ENCODE peak calls at places on chromosomes 7 and 10, in nine cellular contexts. V is lung, N is psoas muscle, K is OCI-LY7, F is heart right ventricle, E is astrocyte, M is stomach, A is endodermal cell, W is thoracic aorta. C is an unnamed sample.

GRCh38 chr7:12540850-12541249 is 29.7 kb upstream of the SCIN start:
- DNase-seq in M (no peak), F (no peak), W (no peak), E (no peak), N (no peak), K (no peak), A (no peak), V (no peak), C (no peak)

GRCh38 chr10:100346351-100346764 is 675 bp upstream of the SCD start:
- DNase-seq in K (peak; percentile 87), V (peak; percentile 61), W (no peak), E (peak; percentile 75), F (peak; percentile 32), N (peak; percentile 60), M (peak; percentile 37), A (peak; percentile 90), C (peak; percentile 31)

GRCh38 chr7:157488966-157489365 is 152.2 kb downstream of the DNAJB6 start:
- DNase-seq in E (no peak), F (no peak), A (peak; percentile 26), K (no peak), V (no peak), M (peak; percentile 11), N (no peak), W (no peak), C (no peak)

GRCh38 chr7:27175005-27175625 is 995 bp upstream of the HOXA10 start:
- DNase-seq in W (no peak), M (no peak), V (no peak), N (peak; percentile 61), E (no peak), F (no peak), K (no peak), A (peak; percentile 72), C (peak; percentile 32)

GRCh38 chr10:22560391-22561239 is 153.8 kb downstream of the PIP4K2A start:
- DNase-seq in A (no peak), F (no peak), V (no peak), W (no peak), M (no peak), K (no peak), N (no peak), E (no peak), C (no peak)

GRCh38 chr7:100568936-100569844 is 4.5 kb downstream of the SAP25 start:
- DNase-seq in N (peak; percentile 67), V (peak; percentile 49), W (no peak), E (no peak), A (peak; percentile 95), M (peak; percentile 66), F (peak; percentile 40), K (peak; percentile 57), C (peak; percentile 55)

GRCh38 chr10:14617850-14618249 is 156.8 kb downstream of the FAM107B start:
- DNase-seq in A (no peak), F (no peak), N (no peak), W (no peak), M (no peak), V (no peak), E (peak; percentile 44), K (no peak), C (no peak)

GRCh38 chr10:100878291-100878910 is 34.4 kb upstream of the SLF2 start:
- DNase-seq in M (no peak), W (no peak), E (peak; percentile 49), V (no peak), N (no peak), F (peak; percentile 35), K (peak; percentile 86), A (peak; percentile 90), C (no peak)

GRCh38 chr7:149280661-149281507 is 18.9 kb downstream of the ZNF783 start:
- DNase-seq in M (no peak), V (no peak), W (no peak), F (no peak), N (no peak), A (no peak), K (no peak), E (no peak), C (no peak)

GRCh38 chr7:149280151-149280550 is 18.2 kb downstream of the ZNF783 start:
- DNase-seq in W (no peak), N (no peak), V (no peak), M (no peak), A (peak; percentile 18), E (no peak), K (no peak), F (no peak), C (no peak)

GRCh38 chr7:149279111-149279743 is 17.2 kb downstream of the ZNF783 start:
- DNase-seq in E (no peak), M (no peak), W (no peak), F (no peak), K (no peak), A (no peak), N (no peak), V (no peak), C (no peak)

GRCh38 chr7:149278396-149278795 is 16.4 kb downstream of the ZNF783 start:
- DNase-seq in E (no peak), K (no peak), F (no peak), V (no peak), M (no peak), W (no peak), N (no peak), A (no peak), C (no peak)

GRCh38 chr7:149277871-149278270 is 15.9 kb downstream of the ZNF783 start:
- DNase-seq in V (no peak), K (no peak), F (no peak), A (no peak), N (no peak), W (no peak), M (no peak), E (no peak), C (no peak)
- H3K27ac ChIP-seq in V (no peak overlapping the region), K (no peak overlapping the region), F (no peak overlapping the region), A (no peak overlapping the region), N (no peak overlapping the region), W (no peak overlapping the region), M (no peak overlapping the region), E (no peak overlapping the region), C (no peak overlapping the region)

GRCh38 chr7:105711726-105712402 is 130.6 kb upstream of the EFCAB10 start:
- DNase-seq in K (no peak), A (no peak), N (no peak), W (no peak), V (no peak), M (no peak), F (no peak), E (no peak), C (no peak)

GRCh38 chr7:105715528-105715927 is 134.2 kb upstream of the EFCAB10 start:
- DNase-seq in M (no peak), N (no peak), W (no peak), F (no peak), E (no peak), A (no peak), K (no peak), V (no peak), C (no peak)

GRCh38 chr7:105708681-105709080 is 127.4 kb upstream of the EFCAB10 start:
- DNase-seq in W (no peak), E (no peak), F (no peak), A (no peak), M (no peak), V (no peak), N (no peak), K (no peak), C (no peak)

GRCh38 chr7:105718511-105718925 is 137.2 kb upstream of the EFCAB10 start:
- DNase-seq in W (no peak), E (no peak), F (peak; percentile 9), M (peak; percentile 43), N (no peak), V (no peak), A (no peak), K (no peak), C (no peak)

DNA sequence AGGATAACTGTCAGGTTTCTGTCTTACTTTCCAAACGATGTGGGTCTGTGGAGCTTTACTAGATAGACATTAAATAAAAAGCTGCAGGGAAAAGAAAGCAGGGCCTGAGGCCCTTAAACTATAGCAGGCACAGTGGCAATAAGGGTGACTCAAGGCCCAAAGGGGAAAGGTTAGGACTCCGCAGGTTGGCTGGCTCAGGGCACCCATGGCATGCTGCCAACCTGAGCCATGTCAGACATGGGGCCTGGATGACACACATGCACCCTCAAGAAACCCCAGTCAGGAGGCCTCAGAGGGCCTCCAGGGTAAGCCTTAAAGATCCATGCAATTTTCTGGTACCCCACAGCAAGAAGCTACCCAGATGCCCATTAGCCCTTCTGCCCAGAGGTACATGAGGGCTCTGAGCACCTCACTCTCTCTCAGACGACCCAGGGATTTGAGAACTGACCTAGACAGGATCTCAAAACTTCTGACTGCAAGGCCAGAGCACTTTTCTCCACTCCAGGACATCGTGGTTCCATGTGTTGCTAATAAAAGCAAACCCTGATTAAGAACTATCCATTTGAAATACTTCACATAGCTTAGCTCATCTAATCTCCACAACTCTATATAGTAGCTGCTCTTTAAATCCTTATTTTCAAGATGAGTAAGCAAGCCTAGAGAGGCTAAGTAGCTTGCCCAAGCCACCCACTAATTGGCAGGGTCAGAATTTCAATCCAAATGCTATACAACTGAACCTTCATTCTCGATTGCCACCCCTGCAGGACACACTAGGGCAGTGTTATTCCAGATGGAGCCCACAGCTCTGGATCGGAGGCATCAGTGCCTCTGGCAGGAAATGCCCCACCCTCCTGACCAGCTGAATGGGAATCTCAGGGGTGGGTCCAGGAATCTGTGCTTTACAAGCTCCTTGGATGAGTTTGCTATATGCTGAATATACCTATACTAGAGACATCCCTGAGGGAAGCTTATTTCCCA is 132.5 kb upstream of the EFCAB10 start:
- DNase-seq in A (no peak), F (no peak), N (no peak), V (no peak), E (no peak), W (no peak), K (no peak), M (no peak), C (no peak)
- TF ChIP-seq CTCF in A (no peak), F (no peak), N (no peak), V (no peak), E (no peak), W (no peak), K (no peak), M (no peak), C (no peak)

DNA sequence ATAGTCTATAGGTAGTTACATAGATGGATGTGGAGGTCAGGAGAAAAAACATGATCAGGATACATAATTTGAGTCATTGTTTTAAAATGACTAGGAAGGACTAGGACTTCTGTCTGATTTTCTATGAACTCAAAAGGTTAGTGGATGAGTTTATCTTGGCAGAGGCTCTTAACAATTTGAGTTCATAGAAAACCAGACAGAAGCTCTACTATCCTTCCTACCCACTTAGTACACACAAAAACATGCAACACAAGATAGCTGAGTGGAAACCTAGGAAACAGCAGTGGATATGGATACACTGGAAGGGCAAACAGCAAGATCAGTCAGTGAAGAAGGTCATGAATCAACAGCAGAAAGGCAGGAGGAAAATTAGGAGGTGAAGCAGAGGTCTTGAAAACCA is 84.6 kb downstream of the VPS50 start:
- DNase-seq in K (no peak), N (no peak), E (peak; percentile 42), A (no peak), V (no peak), M (no peak), W (no peak), F (no peak), C (no peak)
- H3K27ac ChIP-seq in K (no peak overlapping the region), N (no peak overlapping the region), E (no peak overlapping the region), A (no peak overlapping the region), V (no peak overlapping the region), M (no peak overlapping the region), W (no peak overlapping the region), F (no peak overlapping the region), C (no peak overlapping the region)

DNA sequence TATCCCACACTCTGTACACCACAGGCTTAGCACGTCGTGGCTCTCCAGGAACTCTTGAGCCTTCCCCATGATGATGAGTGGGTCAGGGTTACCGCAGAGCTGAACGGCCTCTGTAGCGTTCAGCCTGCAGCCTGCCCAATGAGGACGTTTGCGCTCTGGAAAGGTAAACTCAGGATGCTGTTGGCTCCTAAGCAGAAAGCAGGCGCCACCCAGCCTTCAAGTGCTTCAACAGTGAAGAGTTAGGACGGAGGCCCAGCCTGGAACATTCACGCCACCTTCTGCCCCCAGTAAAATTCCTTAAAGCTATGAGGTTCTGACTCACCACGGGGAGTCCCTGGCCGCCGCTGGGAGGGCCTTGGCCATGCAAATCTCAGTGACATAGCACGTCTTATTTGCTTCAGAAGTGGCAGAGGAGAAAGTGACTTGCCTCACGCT is 161.5 kb upstream of the SH2B2 start:
- DNase-seq in M (no peak), V (peak; percentile 84), F (peak; percentile 51), K (no peak), E (peak; percentile 89), W (peak; percentile 49), A (peak; percentile 93), N (peak; percentile 60), C (peak; percentile 60)
- TF ChIP-seq CTCF in M (no peak), V (no peak), F (peak; percentile 12), K (no peak), E (no peak), W (peak; percentile 14), A (no peak), N (no peak), C (peak; percentile 24)

C was measured in tibial nerve.